ENCODE peak calls at places on chromosome 18, in six cellular contexts. N is stimulated activated CD4-positive, alpha-beta T cell treated with anti-CD3 and anti-CD28 coated beads, Interleukin-12 subunit alpha, Interleukin-12 subunit beta, amount 100 ng/mL, for 4 hours; Q is stimulated activated effector memory CD8-positive, alpha-beta T cell treated with anti-CD3 and anti-CD28 coated beads, Interleukin-12 subunit alpha, Interleukin-12 subunit beta, amount 100 ng/mL, for 72 hours; V is NCI-H1694; A is cardiac muscle cell; R is GM04504. G is an unnamed sample.

GRCh38 chr18:43888601-43889000 is 611.3 kb upstream of the SYT4 start:
- DNase-seq in N (no peak), Q (no peak), V (no peak), A (peak; percentile 18), R (no peak), G (no peak)

GRCh38 chr18:285817-286216 is 18.0 kb upstream of the THOC1 start:
- DNase-seq in N (no peak), Q (no peak), V (no peak), A (no peak), R (no peak), G (no peak)

GRCh38 chr18:50107468-50107867 is 87.5 kb downstream of the MYO5B start:
- DNase-seq in N (no peak), Q (no peak), V (no peak), A (no peak), R (no peak), G (no peak)

GRCh38 chr18:21980744-21981143 is 188.6 kb upstream of the GATA6 start:
- DNase-seq in N (no peak), Q (no peak), V (no peak), A (no peak), R (no peak), G (no peak)

GRCh38 chr18:58856881-58857280 is 7.8 kb upstream of the ZNF532 start:
- DNase-seq in N (no peak), Q (no peak), V (no peak), A (no peak), R (no peak), G (no peak)

GRCh38 chr18:49023938-49024341 is 73.2 kb upstream of the SMAD7 start:
- DNase-seq in N (no peak), Q (no peak), V (no peak), A (no peak), R (no peak), G (no peak)

GRCh38 chr18:68314403-68314802 is 400.5 kb downstream of the TMX3 start:
- DNase-seq in N (no peak), Q (no peak), V (no peak), A (no peak), R (peak; percentile 18), G (no peak)

GRCh38 chr18:41809652-41810051 is 145.4 kb upstream of the PIK3C3 start:
- DNase-seq in N (no peak), Q (no peak), V (no peak), A (no peak), R (no peak), G (no peak)

GRCh38 chr18:28175047-28175929 is 1.6 kb downstream of the CDH2 start:
- DNase-seq in N (no peak), Q (no peak), V (no peak), A (peak; percentile 69), R (no peak), G (no peak)

GRCh38 chr18:49861659-49862058 is 48.3 kb upstream of the ACAA2 start:
- DNase-seq in N (no peak), Q (no peak), V (peak; percentile 15), A (no peak), R (no peak), G (no peak)

GRCh38 chr18:25289040-25289631 is 62.8 kb downstream of the ZNF521 start:
- DNase-seq in N (no peak), Q (no peak), V (no peak), A (peak; percentile 89), R (peak; percentile 90), G (no peak)

GRCh38 chr18:62617793-62618591 is 95.2 kb downstream of the ZCCHC2 start:
- DNase-seq in N (no peak), Q (no peak), V (no peak), A (peak; percentile 23), R (no peak), G (no peak)

GRCh38 chr18:50297621-50298442 is 10.3 kb upstream of the CXXC1 start:
- DNase-seq in N (peak; percentile 51), Q (peak; percentile 83), V (no peak), A (peak; percentile 90), R (peak; percentile 29), G (no peak)

GRCh38 chr18:47175895-47176575 is at the start of gene IER3IP1:
- DNase-seq in N (peak; percentile 90), Q (peak; percentile 93), V (peak; percentile 37), A (peak; percentile 95), R (peak; percentile 71), G (peak; percentile 78)

GRCh38 chr18:38611036-38611964 is 1045.7 kb upstream of the CELF4 start:
- DNase-seq in N (peak; percentile 0), Q (no peak), V (no peak), A (no peak), R (no peak), G (no peak)

GRCh38 chr18:48529796-48530195 is 9.0 kb upstream of the CTIF start:
- DNase-seq in N (no peak), Q (no peak), V (no peak), A (peak; percentile 48), R (peak; percentile 71), G (no peak)

GRCh38 chr18:57819671-57820460 is 16.8 kb upstream of the ATP8B1 start:
- DNase-seq in N (no peak), Q (no peak), V (peak; percentile 46), A (peak; percentile 74), R (peak; percentile 61), G (no peak)

GRCh38 chr18:69956037-69956436 is 8.4 kb upstream of the CD226 start:
- DNase-seq in N (no peak), Q (no peak), V (no peak), A (no peak), R (no peak), G (no peak)

GRCh38 chr18:59218018-59218417 is 1.9 kb upstream of the GRP start:
- DNase-seq in N (no peak), Q (no peak), V (no peak), A (no peak), R (no peak), G (no peak)

GRCh38 chr18:63342206-63342605 is 22.6 kb upstream of the BCL2 start:
- DNase-seq in N (no peak), Q (no peak), V (peak; percentile 36), A (peak; percentile 53), R (no peak), G (no peak)